ENCODE peak calls at places on chromosome 17, in seven cellular contexts. J is adrenal gland, H is tibial nerve, I is hepatocyte, C is A549, Z is psoas muscle, N is IMR-90. Q is an unnamed sample.

GRCh38 chr17:38333635-38334295 is 10.0 kb downstream of the GPR179 start:
- DNase-seq in J (peak), H (no peak), I (peak), C (peak), Z (peak), N (no peak), Q (peak)

GRCh38 chr17:45393477-45393876 is 39.2 kb downstream of the ARHGAP27 start:
- DNase-seq in J (no peak), H (no peak), I (no peak), C (no peak), Z (no peak), N (no peak), Q (no peak)

GRCh38 chr17:3037259-3037658 is 26.1 kb downstream of the OR1D5 start:
- DNase-seq in J (no peak), H (no peak), I (no peak), C (no peak), Z (no peak), N (no peak), Q (no peak)

GRCh38 chr17:34357398-34357797 is 1.1 kb downstream of the CCL13 start:
- DNase-seq in J (no peak), H (no peak), I (no peak), C (no peak), Z (no peak), N (no peak), Q (no peak)

GRCh38 chr17:15264542-15264941 is 584 bp downstream of the PMP22 start:
- DNase-seq in J (no peak), H (no peak), I (no peak), C (no peak), Z (peak), N (no peak), Q (no peak)

GRCh38 chr17:80855968-80856862 is 135.4 kb upstream of the CHMP6 start:
- DNase-seq in J (peak), H (no peak), I (peak), C (peak), Z (peak), N (peak), Q (peak)

GRCh38 chr17:43330876-43331639 is 67.7 kb upstream of the ARL4D start:
- DNase-seq in J (no peak), H (no peak), I (no peak), C (no peak), Z (no peak), N (peak), Q (no peak)

GRCh38 chr17:75996665-75997590 is 3.7 kb upstream of the CDK3 start:
- DNase-seq in J (peak), H (no peak), I (peak), C (no peak), Z (peak), N (peak), Q (no peak)

DNA sequence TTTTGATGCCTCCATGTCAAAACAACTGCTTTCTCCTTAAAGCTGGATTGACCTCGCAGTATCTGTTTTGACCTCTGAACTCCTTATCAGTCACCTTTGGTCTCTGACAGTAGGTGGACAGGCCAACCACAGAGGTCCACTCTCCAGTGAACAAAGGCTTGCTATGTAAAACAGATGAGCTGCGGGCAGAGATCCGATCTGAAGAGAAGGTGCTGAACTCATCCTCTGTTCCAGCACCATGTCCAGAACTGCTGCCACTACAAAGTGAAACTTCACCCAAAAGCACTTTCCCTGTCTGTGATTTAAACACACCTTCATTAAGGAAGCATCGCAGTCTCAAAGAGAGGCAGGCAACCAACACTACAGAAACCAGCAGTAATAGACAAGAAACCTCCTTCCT is 117.3 kb upstream of the CORO6 start:
- DNase-seq in J (no peak), H (no peak), I (no peak), C (no peak), Z (no peak), N (no peak), Q (no peak)
- H3K27ac ChIP-seq in J (no peak), H (peak), I (no peak), C (no peak), Z (peak), N (peak), Q (peak)

GRCh38 chr17:83079766-83080616 is 582 bp downstream of the METRNL start:
- DNase-seq in J (no peak), H (no peak), I (peak), C (peak), Z (no peak), N (no peak), Q (no peak)

GRCh38 chr17:83077411-83077810 is 2.0 kb upstream of the METRNL start:
- DNase-seq in J (no peak), H (no peak), I (no peak), C (no peak), Z (no peak), N (no peak), Q (no peak)

GRCh38 chr17:83079340-83079747 is at the start of gene METRNL:
- DNase-seq in J (peak), H (peak), I (peak), C (peak), Z (peak), N (peak), Q (peak)

GRCh38 chr17:83076930-83077329 is 2.5 kb upstream of the METRNL start:
- DNase-seq in J (no peak), H (no peak), I (no peak), C (no peak), Z (no peak), N (no peak), Q (no peak)

GRCh38 chr17:83078378-83079339 is 750 bp upstream of the METRNL start:
- DNase-seq in J (no peak), H (no peak), I (peak), C (no peak), Z (no peak), N (no peak), Q (no peak)
- H3K27ac ChIP-seq in J (no peak), H (peak), I (no peak), C (peak), Z (peak), N (peak), Q (no peak)

GRCh38 chr17:81921531-81921862 is 3.5 kb upstream of the SIRT7 start:
- DNase-seq in J (no peak), H (no peak), I (no peak), C (no peak), Z (no peak), N (no peak), Q (no peak)
- H3K27ac ChIP-seq in J (no peak), H (no peak), I (no peak), C (no peak), Z (peak), N (no peak), Q (no peak)

GRCh38 chr17:64920419-64921172 is 1.3 kb upstream of the LRRC37A3 start:
- DNase-seq in J (no peak), H (no peak), I (peak), C (peak), Z (peak), N (no peak), Q (no peak)

DNA sequence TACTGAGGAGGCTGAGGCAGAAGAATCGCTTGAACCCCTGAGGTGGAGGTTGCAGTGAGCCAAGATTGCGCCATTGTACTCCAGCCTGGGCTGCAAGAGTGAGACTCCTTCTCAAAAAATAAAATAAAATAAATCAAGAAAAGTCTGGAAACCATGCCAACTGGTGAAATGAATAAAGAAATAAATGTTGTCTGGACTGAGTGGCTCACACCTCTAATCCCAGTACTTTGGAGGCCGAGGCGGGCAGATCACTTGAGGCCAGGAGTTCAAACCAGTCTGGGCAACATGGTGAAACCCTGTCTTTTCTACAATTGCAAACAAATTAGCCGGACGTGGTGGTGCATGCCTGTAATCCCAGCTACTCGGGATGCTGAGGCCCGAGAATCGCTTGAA is 744 bp upstream of the LRRC37A3 start:
- DNase-seq in J (peak), H (no peak), I (no peak), C (no peak), Z (peak), N (no peak), Q (no peak)
- H3K27ac ChIP-seq in J (peak), H (peak), I (peak), C (peak), Z (peak), N (no peak), Q (peak)

DNA sequence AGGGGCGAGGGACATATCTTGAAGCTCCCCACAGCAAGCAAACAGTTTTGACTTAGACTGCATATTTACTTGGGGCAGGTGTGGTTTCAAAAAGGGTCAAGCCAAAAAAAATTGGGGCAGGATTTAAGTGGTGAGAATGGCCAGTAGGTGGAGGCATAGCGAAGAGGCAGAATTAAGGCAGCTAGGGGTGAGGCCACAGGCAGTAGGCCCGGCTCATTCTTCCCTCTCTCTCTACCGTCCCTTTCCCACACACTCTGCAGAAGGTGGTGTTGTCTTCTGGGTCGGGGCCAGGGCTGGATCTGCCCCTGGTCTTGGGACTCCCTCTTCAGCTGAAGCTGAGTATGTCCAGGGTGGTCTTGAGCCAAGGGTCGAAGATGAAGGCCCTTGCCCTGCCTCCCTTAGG is 2.6 kb downstream of the SHBG start:
- DNase-seq in J (peak), H (no peak), I (no peak), C (peak), Z (no peak), N (peak), Q (no peak)
- H3K27ac ChIP-seq in J (no peak), H (no peak), I (no peak), C (no peak), Z (no peak), N (no peak), Q (no peak)

GRCh38 chr17:70054961-70055360 is 20.1 kb upstream of the KCNJ16 start:
- DNase-seq in J (no peak), H (no peak), I (peak), C (no peak), Z (no peak), N (no peak), Q (no peak)

GRCh38 chr17:70050931-70051330 is 24.1 kb upstream of the KCNJ16 start:
- DNase-seq in J (no peak), H (no peak), I (no peak), C (no peak), Z (no peak), N (no peak), Q (no peak)

GRCh38 chr17:70048020-70048419 is 27.0 kb upstream of the KCNJ16 start:
- DNase-seq in J (no peak), H (no peak), I (no peak), C (no peak), Z (no peak), N (no peak), Q (no peak)

GRCh38 chr17:70050192-70050591 is 24.8 kb upstream of the KCNJ16 start:
- DNase-seq in J (no peak), H (no peak), I (no peak), C (no peak), Z (no peak), N (no peak), Q (no peak)

DNA sequence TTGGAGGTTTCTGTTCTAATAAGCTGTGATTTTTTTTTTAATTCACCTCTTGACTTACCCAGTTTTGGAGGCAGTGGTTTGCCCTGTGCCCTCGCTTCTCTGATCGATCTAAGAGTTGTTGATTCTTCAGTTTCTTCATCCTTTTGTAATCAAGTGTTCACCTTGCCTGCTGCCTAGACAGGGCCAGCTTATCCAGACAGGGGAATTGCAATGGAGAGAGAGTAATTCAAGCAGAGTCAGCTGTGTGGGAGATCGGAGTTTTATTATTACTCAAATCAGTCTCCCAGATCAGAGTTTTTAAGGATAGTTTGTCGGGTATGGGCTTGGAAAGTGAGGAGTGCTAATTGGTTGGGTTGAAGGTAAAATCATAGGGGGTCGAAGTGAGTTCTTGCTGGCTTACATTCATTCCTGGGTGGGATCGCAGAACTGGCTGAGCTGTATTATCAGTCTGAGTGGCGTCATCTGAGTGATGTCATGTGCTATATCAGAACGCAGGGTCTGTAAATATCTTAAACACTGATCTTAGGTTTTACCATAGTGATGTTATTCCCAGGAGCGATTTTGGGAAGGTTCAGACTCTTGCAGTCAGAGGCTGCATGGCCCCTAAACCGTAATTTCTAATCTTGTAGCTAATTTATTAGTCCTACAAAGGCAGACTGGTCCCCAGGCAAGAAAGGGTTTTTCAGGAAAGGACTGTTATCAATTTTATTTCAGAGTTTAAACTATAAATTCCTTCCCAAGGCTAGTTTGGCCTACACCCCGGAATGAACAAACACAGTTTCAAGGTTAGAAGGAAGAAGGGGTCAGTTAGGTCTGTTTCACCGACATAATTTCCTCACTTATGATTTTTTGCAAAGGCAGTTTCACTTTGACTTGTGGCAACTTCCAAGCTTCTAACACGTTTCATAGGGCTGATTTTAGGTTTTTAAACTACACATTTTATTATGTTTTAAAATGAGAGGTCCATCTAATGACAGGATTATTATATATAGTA is 21.5 kb upstream of the KCNJ16 start:
- DNase-seq in J (peak), H (no peak), I (no peak), C (no peak), Z (no peak), N (peak), Q (no peak)
- H3K27ac ChIP-seq in J (peak), H (peak), I (peak), C (no peak), Z (peak), N (peak), Q (no peak)

GRCh38 chr17:28240688-28241340 is 78.2 kb upstream of the TMEM97 start:
- DNase-seq in J (no peak), H (no peak), I (no peak), C (no peak), Z (no peak), N (no peak), Q (no peak)
- H3K27ac ChIP-seq in J (peak), H (no peak), I (no peak), C (no peak), Z (no peak), N (no peak), Q (no peak)

DNA sequence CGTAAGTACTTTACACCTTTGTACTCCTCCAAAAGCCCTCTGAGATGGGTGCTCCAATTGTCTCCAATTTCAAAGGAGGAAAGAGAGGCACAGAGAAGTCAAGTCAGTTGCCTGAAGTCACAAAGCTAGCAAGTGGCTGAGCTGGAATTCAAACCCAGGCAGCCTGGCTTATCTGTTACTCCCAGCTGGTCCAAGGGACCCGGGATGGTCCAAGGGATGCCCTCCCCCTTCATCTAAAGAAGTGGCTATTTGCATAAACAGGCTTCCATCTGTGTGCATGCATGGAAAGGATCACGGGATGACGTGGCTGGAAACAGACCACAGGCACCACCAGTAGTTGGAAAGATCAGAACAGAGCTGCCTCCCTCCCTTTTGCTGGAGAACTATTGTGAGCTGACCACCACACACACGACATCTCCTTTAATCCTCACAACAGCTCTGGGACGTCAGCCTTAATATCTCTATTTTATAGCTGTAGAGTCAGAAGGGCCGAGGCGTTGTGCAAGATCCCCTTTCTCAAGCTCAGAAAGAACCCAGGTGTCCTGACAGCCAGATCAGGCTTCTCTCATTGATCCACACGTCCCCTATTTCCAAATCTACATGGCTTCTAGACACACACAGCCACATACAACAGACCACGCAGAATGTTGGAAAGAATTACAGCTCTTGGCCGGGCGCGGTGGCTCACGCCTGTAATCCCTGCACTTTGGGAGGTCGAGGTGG is 10.9 kb upstream of the COL1A1 start:
- DNase-seq in J (no peak), H (peak), I (peak), C (no peak), Z (no peak), N (peak), Q (no peak)
- H3K27ac ChIP-seq in J (no peak), H (peak), I (peak), C (no peak), Z (no peak), N (peak), Q (no peak)

GRCh38 chr17:17648762-17649161 is 32.5 kb upstream of the RAI1 start:
- DNase-seq in J (no peak), H (no peak), I (peak), C (no peak), Z (no peak), N (no peak), Q (no peak)
- H3K27ac ChIP-seq in J (no peak), H (no peak), I (peak), C (no peak), Z (no peak), N (no peak), Q (no peak)